ENCODE peak calls at places on chromosomes 7 and 10, in four cellular contexts. T is breast epithelium, U is epithelial cell of prostate, G is RWPE1. I is an unnamed sample.

GRCh38 chr10:119769886-119770285 is 44.0 kb downstream of the INPP5F start:
- DNase-seq in T (no peak), G (peak; percentile 80), U (peak; percentile 39), I (no peak)

GRCh38 chr10:10500941-10501340 is 516.7 kb upstream of the CELF2 start:
- DNase-seq in T (no peak), U (no peak), G (no peak), I (peak; percentile 52)

GRCh38 chr7:26078437-26079362 is 73.3 kb upstream of the NFE2L3 start:
- DNase-seq in G (peak; percentile 48), U (no peak), T (peak; percentile 71), I (no peak)

GRCh38 chr10:61896854-61897661 is 4.4 kb upstream of the ARID5B start:
- DNase-seq in U (no peak), T (peak; percentile 57), G (peak; percentile 72), I (no peak)

GRCh38 chr7:138527746-138528223 is 67.7 kb downstream of the TRIM24 start:
- DNase-seq in U (no peak), T (no peak), G (no peak), I (no peak)

GRCh38 chr7:142501434-142501833 is 243.6 kb upstream of the PRSS58 start:
- DNase-seq in T (no peak), U (no peak), G (no peak), I (no peak)

GRCh38 chr7:27032843-27033242 is 63.0 kb downstream of the HOXA1 start:
- DNase-seq in G (no peak), T (no peak), U (no peak), I (no peak)

GRCh38 chr7:36967387-36967786 is 243.1 kb upstream of the AOAH start:
- DNase-seq in T (no peak), U (no peak), G (peak; percentile 61), I (peak; percentile 21)

GRCh38 chr10:110448682-110449418 is 48.9 kb upstream of the DUSP5 start:
- DNase-seq in U (no peak), G (no peak), T (no peak), I (no peak)

GRCh38 chr7:1743481-1744230 is 73.6 kb downstream of the ELFN1 start:
- DNase-seq in U (no peak), T (no peak), G (no peak), I (no peak)

GRCh38 chr10:88941026-88941425 is 11.5 kb downstream of the ACTA2 start:
- DNase-seq in G (no peak), T (no peak), U (no peak), I (no peak)

GRCh38 chr10:127470911-127471310 is 78.2 kb upstream of the NPS start:
- DNase-seq in G (no peak), T (no peak), U (no peak), I (no peak)

GRCh38 chr10:4301296-4301695 is 516.3 kb upstream of the KLF6 start:
- DNase-seq in G (no peak), U (no peak), T (no peak), I (no peak)

GRCh38 chr7:150688630-150689029 is 3.1 kb downstream of the GIMAP2 start:
- DNase-seq in U (no peak), T (no peak), G (no peak), I (no peak)

GRCh38 chr7:150685219-150686029 is at the start of gene GIMAP2:
- DNase-seq in G (peak; percentile 16), T (no peak), U (no peak), I (no peak)

GRCh38 chr7:150686030-150686626 is 622 bp downstream of the GIMAP2 start:
- DNase-seq in T (no peak), U (no peak), G (no peak), I (no peak)
- H3K27ac ChIP-seq in T (peak overlapping the region; percentile 64), U (no peak overlapping the region), G (no peak overlapping the region), I (no peak overlapping the region)

GRCh38 chr10:13776861-13777301 is 190.1 kb downstream of the PRPF18 start:
- DNase-seq in T (no peak), U (no peak), G (no peak), I (no peak)
- H3K27ac ChIP-seq in T (no peak overlapping the region), U (peak overlapping the region; percentile 55), G (peak overlapping the region; percentile 32), I (no peak overlapping the region)

GRCh38 chr10:126068357-126068756 is 172.0 kb downstream of the FANK1 start:
- DNase-seq in G (no peak), T (no peak), U (no peak), I (no peak)

GRCh38 chr10:126063353-126063791 is 167.0 kb downstream of the FANK1 start:
- DNase-seq in G (peak; percentile 79), U (no peak), T (no peak), I (peak; percentile 20)

GRCh38 chr10:126064512-126064911 is 168.1 kb downstream of the FANK1 start:
- DNase-seq in U (no peak), G (no peak), T (no peak), I (no peak)

GRCh38 chr10:126066491-126066890 is 170.1 kb downstream of the FANK1 start:
- DNase-seq in U (no peak), G (peak; percentile 31), T (no peak), I (no peak)

GRCh38 chr10:126065751-126066150 is 169.4 kb downstream of the FANK1 start:
- DNase-seq in T (no peak), G (peak; percentile 36), U (no peak), I (no peak)
- H3K27ac ChIP-seq in T (no peak overlapping the region), G (no peak overlapping the region), U (peak overlapping the region; percentile 50), I (no peak overlapping the region)

DNA sequence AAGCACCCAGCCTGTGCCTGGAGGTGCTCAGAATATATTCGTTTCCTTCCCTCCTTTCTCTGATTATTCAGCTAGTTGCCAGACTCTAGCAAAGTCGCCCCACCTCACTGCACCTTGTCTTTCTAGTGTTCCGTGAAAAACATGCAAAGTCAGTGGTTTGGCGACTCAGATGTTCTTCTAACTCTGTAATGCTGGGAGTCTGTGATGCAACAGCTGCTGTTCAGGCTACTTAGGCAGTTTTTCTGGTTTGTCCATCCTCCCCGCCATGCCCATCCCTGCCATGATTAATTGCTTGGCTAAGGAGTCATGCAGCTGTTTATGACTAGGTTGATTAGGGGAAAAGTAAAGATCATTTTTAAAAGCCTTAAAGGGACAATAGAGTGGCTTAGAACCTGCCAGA is 99.4 kb downstream of the MTPN start:
- DNase-seq in G (peak; percentile 79), T (no peak), U (peak; percentile 95), I (no peak)
- H3K27ac ChIP-seq in G (no peak overlapping the region), T (no peak overlapping the region), U (peak overlapping the region; percentile 59), I (no peak overlapping the region)

GRCh38 chr10:132439025-132439388 is 42.0 kb downstream of the PWWP2B start:
- DNase-seq in T (no peak), G (no peak), U (no peak), I (no peak)
- H3K27ac ChIP-seq in T (no peak overlapping the region), G (peak overlapping the region; percentile 2), U (no peak overlapping the region), I (no peak overlapping the region)

DNA sequence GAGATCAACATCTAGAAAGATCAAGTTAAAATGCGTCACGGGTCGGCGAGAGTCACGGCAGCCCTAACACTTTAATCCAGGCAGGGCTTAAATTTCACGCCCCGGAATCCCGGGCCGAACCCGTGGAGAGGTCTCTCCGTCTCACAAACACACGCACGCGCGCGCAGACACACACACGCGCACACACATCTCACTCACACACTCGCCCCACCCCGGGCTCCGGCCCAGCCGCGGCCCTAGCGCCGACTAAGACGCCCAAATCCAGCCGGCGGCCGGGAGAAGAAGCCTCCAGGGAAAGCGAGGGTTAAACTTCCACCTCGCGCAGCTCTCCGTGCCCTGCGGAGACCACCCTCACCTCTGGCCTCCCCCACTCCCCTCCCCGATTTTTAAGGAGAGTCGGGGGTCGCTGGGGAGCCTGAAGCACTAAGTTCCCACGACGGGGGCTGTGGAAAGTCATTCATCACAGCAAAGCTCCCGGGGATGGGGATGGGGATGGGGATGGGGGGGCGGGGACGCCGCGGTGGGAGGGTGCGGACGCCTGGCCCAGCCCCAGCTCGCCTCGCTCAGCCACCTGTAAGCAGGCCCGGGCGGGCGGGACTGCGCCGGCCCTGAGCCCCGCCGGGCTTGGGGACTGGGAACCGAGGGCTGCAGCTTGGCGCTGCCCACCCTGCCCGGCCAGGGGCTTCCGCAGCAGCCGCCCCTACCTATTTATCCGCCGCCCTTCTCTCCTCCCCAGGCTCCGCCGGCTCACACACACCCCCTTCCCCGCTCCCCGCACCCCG is 1.6 kb downstream of the PDGFA start:
- DNase-seq in U (no peak), G (no peak), T (no peak), I (no peak)
- H3K27ac ChIP-seq in U (peak overlapping the region; percentile 80), G (peak overlapping the region; percentile 98), T (peak overlapping the region; percentile 84), I (no peak overlapping the region)

DNA sequence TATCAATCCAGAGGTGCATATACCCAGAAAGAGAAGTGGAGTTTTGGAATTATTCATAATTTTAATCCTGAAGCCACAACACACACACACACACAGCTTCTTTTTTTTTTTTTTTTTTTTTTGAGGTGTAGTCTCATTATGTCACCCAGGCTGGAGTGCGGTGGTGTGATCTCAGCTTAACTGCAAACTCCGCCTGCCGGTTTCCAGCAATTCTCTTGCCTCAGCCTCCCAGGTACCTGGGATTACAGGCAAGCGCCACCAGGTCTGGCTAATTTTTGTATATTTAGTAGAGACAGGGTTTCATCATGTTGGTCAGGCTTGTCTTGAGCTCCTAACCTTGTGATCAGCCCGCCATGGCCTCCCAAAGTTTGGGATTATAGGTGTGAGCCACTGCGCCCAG is 35.4 kb downstream of the TET1 start:
- DNase-seq in T (no peak), U (no peak), G (no peak), I (no peak)
- H3K27ac ChIP-seq in T (no peak overlapping the region), U (no peak overlapping the region), G (no peak overlapping the region), I (no peak overlapping the region)

DNA sequence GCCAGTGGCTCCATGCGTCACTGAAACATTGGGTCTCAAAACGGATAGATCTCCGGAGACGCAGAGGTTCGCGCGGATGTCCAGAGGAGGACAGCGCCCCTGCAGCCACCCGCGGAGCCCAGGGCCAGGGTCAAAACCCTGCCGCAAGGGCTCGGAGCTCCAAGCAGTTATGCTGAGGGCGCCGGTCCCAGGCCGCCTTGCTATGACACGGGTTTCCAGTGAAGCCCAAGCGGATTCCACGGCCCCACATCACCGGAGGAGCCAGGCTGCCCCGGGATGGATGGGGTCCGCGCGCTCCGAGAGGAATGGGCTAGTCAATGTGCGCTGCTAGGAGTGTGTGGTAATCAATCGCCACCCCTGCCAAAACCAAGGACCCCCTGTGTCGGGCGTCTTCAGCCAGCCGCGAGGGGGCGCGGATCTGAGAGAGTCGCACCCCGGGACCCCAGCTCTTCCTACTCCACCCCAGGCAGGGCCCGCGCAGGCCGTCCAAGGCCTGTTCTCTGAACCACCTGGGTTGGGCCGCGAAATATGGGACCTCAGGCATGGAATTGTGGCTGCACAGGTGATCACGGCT is 5.6 kb upstream of the EMX2 start:
- DNase-seq in G (no peak), U (no peak), T (no peak), I (no peak)
- H3K27ac ChIP-seq in G (no peak overlapping the region), U (no peak overlapping the region), T (no peak overlapping the region), I (no peak overlapping the region)

GRCh38 chr7:112185005-112185834 is 21.0 kb downstream of the DOCK4 start:
- DNase-seq in U (no peak), T (no peak), G (no peak), I (no peak)

GRCh38 chr7:112184455-112184854 is 21.7 kb downstream of the DOCK4 start:
- DNase-seq in G (no peak), U (no peak), T (no peak), I (no peak)

GRCh38 chr7:112188257-112188656 is 17.9 kb downstream of the DOCK4 start:
- DNase-seq in T (no peak), U (no peak), G (no peak), I (no peak)

GRCh38 chr7:112183266-112183665 is 22.9 kb downstream of the DOCK4 start:
- DNase-seq in T (no peak), U (no peak), G (no peak), I (no peak)

GRCh38 chr7:112186300-112186699 is 19.9 kb downstream of the DOCK4 start:
- DNase-seq in T (no peak), G (no peak), U (no peak), I (no peak)
- H3K27ac ChIP-seq in T (no peak overlapping the region), G (no peak overlapping the region), U (no peak overlapping the region), I (no peak overlapping the region)

I was measured in AG04450.